ENCODE peak calls at places on chromosomes 5 and 9, in nine cellular contexts. O is T follicular helper cell; Q is NCI-H69; T is activated T-cell treated with anti-CD3 and anti-CD28 coated beads for 48 hours; G is foreskin fibroblast; Z is MCF 10A; H is T-cell; X is central memory CD4-positive, alpha-beta T cell; B is NCI-H1436. I is an unnamed sample.
A peak's percentile ranks its signal among the peaks of the same experiment; 100 is the strongest.

GRCh38 chr5:106680330-106680729 is 990.4 kb downstream of the EFNA5 start:
- DNase-seq in O (no peak), Q (no peak), T (no peak), G (no peak), Z (peak; percentile 0), H (no peak), X (no peak), B (no peak), I (no peak)

GRCh38 chr5:149697001-149697400 is 33.1 kb upstream of the PPARGC1B start:
- DNase-seq in O (no peak), Q (no peak), T (no peak), G (no peak), Z (peak; percentile 46), H (no peak), X (no peak), B (no peak), I (no peak)

GRCh38 chr5:67106626-67107342 is 89.8 kb downstream of the CD180 start:
- DNase-seq in O (no peak), Q (no peak), T (no peak), G (no peak), Z (no peak), H (no peak), X (no peak), B (no peak), I (no peak)

GRCh38 chr5:10663531-10664183 is 97.4 kb downstream of the DAP start:
- DNase-seq in O (no peak), Q (peak; percentile 48), T (no peak), G (no peak), Z (peak; percentile 75), H (no peak), X (no peak), B (no peak), I (peak; percentile 37)

GRCh38 chr9:20391208-20391607 is 231.1 kb downstream of the MLLT3 start:
- DNase-seq in O (no peak), Q (peak; percentile 58), T (no peak), G (no peak), Z (no peak), H (no peak), X (no peak), B (no peak), I (no peak)

GRCh38 chr5:127867006-127867788 is 164.0 kb downstream of the CCDC192 start:
- DNase-seq in O (no peak), Q (peak; percentile 25), T (no peak), G (no peak), Z (peak; percentile 51), H (no peak), X (no peak), B (no peak), I (no peak)

GRCh38 chr9:115046786-115047185 is 71.2 kb downstream of the TNC start:
- DNase-seq in O (no peak), Q (peak; percentile 12), T (no peak), G (no peak), Z (no peak), H (no peak), X (no peak), B (no peak), I (no peak)

GRCh38 chr9:104826911-104827310 is 63.0 kb downstream of the NIPSNAP3B start:
- DNase-seq in O (no peak), Q (peak; percentile 19), T (no peak), G (no peak), Z (no peak), H (no peak), X (no peak), B (no peak), I (peak; percentile 86)

GRCh38 chr5:138903113-138903789 is 28.1 kb upstream of the LRRTM2 start:
- DNase-seq in O (no peak), Q (no peak), T (no peak), G (no peak), Z (peak; percentile 40), H (no peak), X (no peak), B (no peak), I (peak; percentile 87)

GRCh38 chr9:73152445-73152844 is 780 bp downstream of the ANXA1 start:
- DNase-seq in O (no peak), Q (peak; percentile 11), T (no peak), G (no peak), Z (peak; percentile 48), H (no peak), X (no peak), B (no peak), I (no peak)

GRCh38 chr9:136648746-136649145 is 14.0 kb upstream of the EGFL7 start:
- DNase-seq in O (no peak), Q (peak; percentile 87), T (no peak), G (no peak), Z (no peak), H (no peak), X (no peak), B (no peak), I (no peak)

GRCh38 chr5:139904566-139905400 is 109.2 kb downstream of the PSD2 start:
- DNase-seq in O (no peak), Q (peak; percentile 55), T (no peak), G (peak; percentile 4), Z (no peak), H (no peak), X (no peak), B (no peak), I (no peak)

GRCh38 chr9:96020822-96021615 is 145.5 kb downstream of the ERCC6L2 start:
- DNase-seq in O (no peak), Q (peak; percentile 68), T (no peak), G (peak; percentile 16), Z (no peak), H (peak; percentile 43), X (peak; percentile 30), B (no peak), I (peak; percentile 29)

GRCh38 chr9:136619742-136620440 is 42.8 kb upstream of the EGFL7 start:
- DNase-seq in O (no peak), Q (no peak), T (no peak), G (no peak), Z (no peak), H (no peak), X (no peak), B (no peak), I (peak; percentile 40)